ENCODE peak calls at places on chromosomes 2 and 18, in five cellular contexts. One of them, this sample, is unnamed.

GRCh38 chr2:128776461-128776971 is 457.8 kb upstream of the HS6ST1 start:
- DNase-seq in Calu3: no peak
- DNase-seq in thoracic aorta: no peak
- DNase-seq in H1: peak; percentile 33
- DNase-seq in HFFc6: no peak
- DNase-seq in this sample: no peak

GRCh38 chr2:74551530-74551929 is 2.2 kb downstream of the LOXL3 start:
- DNase-seq in HFFc6: no peak
- DNase-seq in Calu3: no peak
- DNase-seq in H1: no peak
- DNase-seq in thoracic aorta: no peak
- DNase-seq in this sample: no peak

GRCh38 chr2:182057002-182057401 is 71.3 kb downstream of the PPP1R1C start:
- DNase-seq in H1: no peak
- DNase-seq in thoracic aorta: no peak
- DNase-seq in HFFc6: no peak
- DNase-seq in Calu3: no peak
- DNase-seq in this sample: no peak

GRCh38 chr2:27398962-27399361 is 10.4 kb downstream of the PPM1G start:
- DNase-seq in H1: no peak
- DNase-seq in Calu3: no peak
- DNase-seq in HFFc6: no peak
- DNase-seq in thoracic aorta: no peak
- DNase-seq in this sample: no peak

GRCh38 chr2:120246546-120247300 is 5.9 kb upstream of the RALB start:
- DNase-seq in H1: no peak
- DNase-seq in thoracic aorta: no peak
- DNase-seq in HFFc6: no peak
- DNase-seq in Calu3: no peak
- DNase-seq in this sample: no peak

GRCh38 chr2:32683520-32684086 is 55.8 kb downstream of the TTC27 start:
- DNase-seq in thoracic aorta: no peak
- DNase-seq in Calu3: no peak
- DNase-seq in H1: no peak
- DNase-seq in HFFc6: no peak
- DNase-seq in this sample: no peak

GRCh38 chr2:25194576-25195122 is 26.3 kb upstream of the POMC start:
- DNase-seq in HFFc6: no peak
- DNase-seq in thoracic aorta: no peak
- DNase-seq in Calu3: no peak
- DNase-seq in H1: no peak
- DNase-seq in this sample: no peak

GRCh38 chr2:201580486-201580885 is 62.8 kb downstream of the TMEM237 start:
- DNase-seq in HFFc6: peak; percentile 64
- DNase-seq in Calu3: no peak
- DNase-seq in thoracic aorta: no peak
- DNase-seq in H1: no peak
- DNase-seq in this sample: no peak

GRCh38 chr2:126543081-126543480 is 112.9 kb upstream of the GYPC start:
- DNase-seq in HFFc6: no peak
- DNase-seq in Calu3: no peak
- DNase-seq in thoracic aorta: no peak
- DNase-seq in H1: no peak
- DNase-seq in this sample: no peak

GRCh38 chr2:159459279-159459678 is 157.1 kb downstream of the BAZ2B start:
- DNase-seq in Calu3: no peak
- DNase-seq in thoracic aorta: no peak
- DNase-seq in HFFc6: no peak
- DNase-seq in H1: no peak
- DNase-seq in this sample: no peak

GRCh38 chr2:222180619-222181018 is 118.2 kb downstream of the PAX3 start:
- DNase-seq in H1: no peak
- DNase-seq in thoracic aorta: no peak
- DNase-seq in Calu3: no peak
- DNase-seq in HFFc6: no peak
- DNase-seq in this sample: no peak

GRCh38 chr2:1742300-1742679 is 2.0 kb downstream of the PXDN start:
- DNase-seq in HFFc6: no peak
- DNase-seq in H1: no peak
- DNase-seq in thoracic aorta: no peak
- DNase-seq in Calu3: no peak
- DNase-seq in this sample: no peak

GRCh38 chr2:26982102-26982742 is 11.8 kb downstream of the MAPRE3 start:
- DNase-seq in thoracic aorta: peak; percentile 28
- DNase-seq in H1: no peak
- DNase-seq in Calu3: peak; percentile 79
- DNase-seq in HFFc6: no peak
- DNase-seq in this sample: peak; percentile 51

GRCh38 chr2:239548491-239548890 is 147.7 kb upstream of the HDAC4 start:
- DNase-seq in HFFc6: no peak
- DNase-seq in H1: no peak
- DNase-seq in Calu3: no peak
- DNase-seq in thoracic aorta: no peak
- DNase-seq in this sample: no peak

GRCh38 chr18:23237524-23238151 is 102.4 kb downstream of the CABLES1 start:
- DNase-seq in Calu3: no peak
- DNase-seq in H1: no peak
- DNase-seq in thoracic aorta: peak; percentile 13
- DNase-seq in HFFc6: no peak
- DNase-seq in this sample: peak; percentile 42

GRCh38 chr2:203951366-203951902 is 14.9 kb downstream of the ICOS start:
- DNase-seq in H1: no peak
- DNase-seq in thoracic aorta: no peak
- DNase-seq in Calu3: no peak
- DNase-seq in HFFc6: no peak
- DNase-seq in this sample: no peak

GRCh38 chr18:11728247-11728646 is 39.2 kb downstream of the GNAL start:
- DNase-seq in HFFc6: no peak
- DNase-seq in thoracic aorta: no peak
- DNase-seq in H1: no peak
- DNase-seq in Calu3: no peak
- DNase-seq in this sample: peak; percentile 18

GRCh38 chr2:238169708-238170251 is 11.0 kb downstream of the ERFE start:
- DNase-seq in Calu3: no peak
- DNase-seq in H1: no peak
- DNase-seq in thoracic aorta: no peak
- DNase-seq in HFFc6: peak; percentile 92
- DNase-seq in this sample: no peak

GRCh38 chr18:79513381-79514081 is 117.8 kb downstream of the NFATC1 start:
- DNase-seq in Calu3: no peak
- DNase-seq in HFFc6: no peak
- DNase-seq in H1: no peak
- DNase-seq in thoracic aorta: no peak
- DNase-seq in this sample: peak; percentile 2

GRCh38 chr2:224885836-224886547 is 156.3 kb downstream of the DOCK10 start:
- DNase-seq in thoracic aorta: no peak
- DNase-seq in H1: no peak
- DNase-seq in HFFc6: peak; percentile 91
- DNase-seq in Calu3: no peak
- DNase-seq in this sample: no peak

DNA sequence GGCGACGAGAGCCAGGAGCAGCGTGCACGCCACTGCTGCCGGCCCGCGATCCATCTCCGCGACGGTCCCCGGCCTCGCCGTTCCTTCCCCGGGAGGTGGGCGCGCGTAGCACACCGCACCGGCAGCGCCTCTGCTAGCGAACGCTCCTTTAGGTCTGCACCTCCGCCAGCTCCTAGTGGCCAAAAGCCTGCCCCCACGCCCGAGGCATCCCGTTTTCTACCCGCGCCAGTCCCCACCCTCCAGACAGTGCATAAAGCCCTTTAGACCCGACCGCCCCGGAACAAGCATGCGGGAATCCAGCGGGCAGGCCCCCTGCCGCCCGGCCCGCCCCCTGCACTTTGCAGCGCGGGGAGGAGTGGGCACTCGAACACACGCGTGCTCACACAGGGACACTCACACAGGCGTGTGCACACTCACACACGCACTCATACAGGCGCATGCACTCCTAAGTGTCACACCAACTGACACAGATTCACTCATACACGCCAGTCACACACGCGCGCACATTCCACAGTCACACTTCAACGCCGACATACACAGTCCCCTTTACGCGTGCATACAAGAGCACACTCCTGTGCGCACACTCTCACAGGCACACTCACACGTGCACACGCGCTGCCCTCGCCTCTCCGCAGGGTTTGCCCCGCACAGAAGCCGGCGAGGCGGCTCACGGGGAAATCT is at the start of gene LRP2:
- DNase-seq in HFFc6: no peak
- DNase-seq in Calu3: peak; percentile 26
- DNase-seq in thoracic aorta: no peak
- DNase-seq in H1: peak; percentile 73
- DNase-seq in this sample: peak; percentile 42
- TF ChIP-seq CTCF in HFFc6: no peak
- TF ChIP-seq CTCF in Calu3: no peak
- TF ChIP-seq CTCF in thoracic aorta: no peak
- TF ChIP-seq CTCF in H1: no peak
- TF ChIP-seq CTCF in this sample: no peak

GRCh38 chr2:150919899-150920298 is 341.8 kb downstream of the RBM43 start:
- DNase-seq in Calu3: no peak
- DNase-seq in thoracic aorta: no peak
- DNase-seq in HFFc6: peak; percentile 16
- DNase-seq in H1: no peak
- DNase-seq in this sample: no peak

GRCh38 chr2:150916997-150917396 is 344.7 kb downstream of the RBM43 start:
- DNase-seq in HFFc6: peak; percentile 60
- DNase-seq in thoracic aorta: no peak
- DNase-seq in Calu3: no peak
- DNase-seq in H1: no peak
- DNase-seq in this sample: no peak

GRCh38 chr2:150911766-150912280 is 349.8 kb downstream of the RBM43 start:
- DNase-seq in Calu3: no peak
- DNase-seq in HFFc6: peak; percentile 85
- DNase-seq in H1: no peak
- DNase-seq in thoracic aorta: no peak
- DNase-seq in this sample: no peak

GRCh38 chr2:150917956-150918713 is 343.5 kb downstream of the RBM43 start:
- DNase-seq in thoracic aorta: no peak
- DNase-seq in Calu3: no peak
- DNase-seq in H1: no peak
- DNase-seq in HFFc6: no peak
- DNase-seq in this sample: no peak

DNA sequence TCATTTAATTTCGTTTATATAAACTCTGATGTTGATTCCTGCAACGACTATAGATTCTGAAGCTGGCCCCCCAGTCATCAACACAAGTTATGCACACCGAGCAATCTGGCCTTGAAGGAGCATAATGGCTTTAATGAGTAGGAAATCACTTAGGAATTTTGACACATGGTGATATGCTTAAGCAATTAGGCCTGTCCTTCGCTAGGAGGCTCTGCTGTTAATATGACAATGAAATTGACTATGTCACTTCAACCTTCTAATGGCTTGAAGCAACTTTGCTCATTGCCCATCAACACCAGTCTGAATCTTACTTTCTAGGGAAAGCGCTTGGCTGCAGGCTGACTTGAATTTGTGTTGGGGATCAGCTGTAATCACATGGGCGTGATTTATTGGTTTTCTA is 345.2 kb downstream of the RBM43 start:
- DNase-seq in H1: no peak
- DNase-seq in HFFc6: no peak
- DNase-seq in Calu3: no peak
- DNase-seq in thoracic aorta: no peak
- DNase-seq in this sample: no peak
- TF ChIP-seq CTCF in H1: no peak
- TF ChIP-seq CTCF in HFFc6: no peak
- TF ChIP-seq CTCF in Calu3: no peak
- TF ChIP-seq CTCF in thoracic aorta: no peak
- TF ChIP-seq CTCF in this sample: no peak

GRCh38 chr18:54357660-54358494 is at the start of the genes C18orf54 and STARD6:
- DNase-seq in Calu3: peak; percentile 86
- DNase-seq in thoracic aorta: peak; percentile 36
- DNase-seq in H1: peak; percentile 90
- DNase-seq in HFFc6: peak; percentile 83
- DNase-seq in this sample: peak; percentile 92
- TF ChIP-seq CTCF in Calu3: peak; percentile 39
- TF ChIP-seq CTCF in thoracic aorta: no peak
- TF ChIP-seq CTCF in H1: peak; percentile 82
- TF ChIP-seq CTCF in HFFc6: peak; percentile 71
- TF ChIP-seq CTCF in this sample: peak; percentile 42

DNA sequence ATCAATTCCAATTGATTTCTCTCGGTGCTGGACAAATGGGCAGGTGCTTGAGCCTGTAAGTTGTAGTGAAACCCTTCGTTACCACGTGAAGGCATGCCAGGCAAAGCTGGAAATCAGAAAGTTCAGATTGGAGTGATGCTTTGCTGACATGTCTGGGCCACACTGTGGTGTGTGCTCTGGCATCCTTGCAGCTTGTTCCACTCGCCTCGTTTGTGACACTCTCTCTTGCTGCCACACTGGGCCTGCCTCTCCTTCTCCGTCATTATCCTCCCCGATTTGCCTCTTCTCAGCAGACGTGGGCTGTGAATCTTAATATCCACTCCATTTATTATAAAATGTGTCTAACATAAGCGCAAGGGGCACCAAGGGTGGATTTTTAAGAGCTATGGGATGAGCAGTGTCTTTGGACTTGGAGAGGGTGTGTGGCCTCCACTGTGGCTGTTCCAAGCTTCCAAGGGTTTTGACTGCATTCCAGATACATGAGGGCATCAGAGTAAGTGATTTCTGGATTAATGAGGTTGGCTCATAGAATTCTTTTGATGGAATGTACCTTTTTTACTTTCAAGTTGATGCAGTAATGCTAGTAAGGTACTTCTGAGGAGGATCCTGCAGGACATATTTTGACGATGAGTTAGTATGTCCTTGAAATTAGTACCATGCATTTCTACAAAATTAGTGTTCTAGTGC is 238.8 kb downstream of the TPGS2 start:
- DNase-seq in HFFc6: peak; percentile 52
- DNase-seq in H1: no peak
- DNase-seq in Calu3: no peak
- DNase-seq in thoracic aorta: no peak
- DNase-seq in this sample: no peak
- TF ChIP-seq CTCF in HFFc6: no peak
- TF ChIP-seq CTCF in H1: no peak
- TF ChIP-seq CTCF in Calu3: no peak
- TF ChIP-seq CTCF in thoracic aorta: no peak
- TF ChIP-seq CTCF in this sample: no peak

DNA sequence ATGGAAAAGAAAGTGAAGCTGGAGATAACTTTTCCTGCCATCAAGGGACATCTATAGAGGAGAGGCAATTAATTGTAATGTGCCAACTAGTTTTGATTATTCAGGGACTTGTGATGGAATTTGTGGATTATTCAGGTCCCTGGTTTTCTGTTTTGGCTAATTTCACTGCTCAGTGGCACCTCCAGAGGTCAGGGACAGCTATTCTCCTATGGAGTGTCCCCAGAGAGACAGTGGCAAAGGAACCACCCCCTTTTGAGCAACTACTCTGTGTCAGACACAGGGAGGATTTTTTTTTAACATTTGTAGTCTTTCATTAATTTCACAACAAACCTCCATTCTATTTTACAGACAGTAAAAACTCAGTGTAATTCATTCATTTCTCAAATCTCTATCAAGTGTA is 206.0 kb upstream of the SPRED2 start:
- DNase-seq in H1: no peak
- DNase-seq in HFFc6: no peak
- DNase-seq in Calu3: peak; percentile 11
- DNase-seq in thoracic aorta: no peak
- DNase-seq in this sample: no peak
- TF ChIP-seq CTCF in H1: no peak
- TF ChIP-seq CTCF in HFFc6: peak; percentile 47
- TF ChIP-seq CTCF in Calu3: peak; percentile 18
- TF ChIP-seq CTCF in thoracic aorta: no peak
- TF ChIP-seq CTCF in this sample: peak; percentile 49

GRCh38 chr2:99653433-99653832 is 163.6 kb upstream of the REV1 start:
- DNase-seq in HFFc6: no peak
- DNase-seq in H1: no peak
- DNase-seq in Calu3: no peak
- DNase-seq in thoracic aorta: no peak
- DNase-seq in this sample: no peak
- TF ChIP-seq CTCF in HFFc6: no peak
- TF ChIP-seq CTCF in H1: peak; percentile 27
- TF ChIP-seq CTCF in Calu3: no peak
- TF ChIP-seq CTCF in thoracic aorta: no peak
- TF ChIP-seq CTCF in this sample: no peak

This sample was measured in endothelial cell.